ENCODE peak calls at places on chromosomes 2 and 18, in six cellular contexts. K is Ammon's horn; E is iPS DF 19.7; C is brain microvascular endothelial cell; N is NCI-H187 treated with DMSO at 0.1 percent for 48 hours; Y is stimulated activated CD4-positive, alpha-beta T cell treated with anti-CD3 and anti-CD28 coated beads, Interleukin-1b, Interleukin-23, amount 100 ng/mL, for 4 hours. P is an unnamed sample.

GRCh38 chr2:32865399-32866068 is 81.2 kb upstream of the LTBP1 start:
- DNase-seq in E (no peak), C (peak; percentile 92), Y (no peak), N (no peak), K (peak; percentile 50), P (no peak)

GRCh38 chr18:12092398-12093229 is 1.0 kb upstream of the ANKRD62 start:
- DNase-seq in Y (no peak), N (no peak), C (no peak), E (no peak), K (no peak), P (no peak)

GRCh38 chr2:233593201-233593600 is 24.2 kb upstream of the UGT1A8 start:
- DNase-seq in N (no peak), E (no peak), C (no peak), K (no peak), Y (no peak), P (no peak)

GRCh38 chr2:226358688-226359087 is 440.9 kb downstream of the IRS1 start:
- DNase-seq in K (no peak), N (no peak), E (no peak), Y (no peak), C (no peak), P (no peak)

GRCh38 chr2:44692821-44693220 is 248.7 kb upstream of the SIX3 start:
- DNase-seq in Y (no peak), E (no peak), K (no peak), N (no peak), C (no peak), P (no peak)

GRCh38 chr2:152682663-152683062 is 34.6 kb downstream of the PRPF40A start:
- DNase-seq in K (no peak), E (no peak), N (no peak), Y (no peak), C (no peak), P (no peak)

GRCh38 chr2:28296904-28297303 is 95.8 kb upstream of the FOSL2 start:
- DNase-seq in C (no peak), K (no peak), Y (no peak), N (no peak), E (no peak), P (no peak)

GRCh38 chr18:58400337-58400885 is 228.5 kb downstream of the ALPK2 start:
- DNase-seq in N (no peak), E (no peak), K (no peak), C (no peak), Y (no peak), P (no peak)

GRCh38 chr2:170123593-170123992 is 54.4 kb upstream of the MYO3B start:
- DNase-seq in Y (no peak), K (no peak), E (peak; percentile 38), C (no peak), N (no peak), P (no peak)

GRCh38 chr2:74416721-74417120 is 4.7 kb downstream of the C2orf81 start:
- DNase-seq in E (no peak), K (no peak), Y (no peak), N (no peak), C (no peak), P (no peak)

GRCh38 chr18:31990823-31991222 is 27.8 kb upstream of the RNF125 start:
- DNase-seq in C (no peak), E (no peak), N (no peak), K (peak; percentile 62), Y (no peak), P (no peak)

GRCh38 chr2:69456950-69457445 is 19.8 kb upstream of the NFU1 start:
- DNase-seq in K (no peak), Y (no peak), C (no peak), N (no peak), E (no peak), P (no peak)

GRCh38 chr18:27717816-27718215 is 459.1 kb downstream of the CDH2 start:
- DNase-seq in E (peak; percentile 61), C (no peak), K (no peak), N (no peak), Y (no peak), P (no peak)

GRCh38 chr18:7038330-7038846 is 79.2 kb downstream of the LAMA1 start:
- DNase-seq in C (peak; percentile 99), E (peak; percentile 25), N (peak; percentile 2), K (peak; percentile 51), Y (no peak), P (no peak)

GRCh38 chr18:65429601-65430000 is 321.2 kb upstream of the CDH7 start:
- DNase-seq in Y (no peak), N (no peak), E (no peak), C (no peak), K (no peak), P (no peak)

GRCh38 chr18:23588836-23589560 is 2.7 kb upstream of the NPC1 start:
- DNase-seq in K (no peak), N (no peak), C (no peak), Y (no peak), E (no peak), P (no peak)

GRCh38 chr18:50193796-50194622 is 938 bp downstream of the MYO5B start:
- DNase-seq in K (no peak), E (no peak), N (no peak), Y (no peak), C (no peak), P (no peak)

GRCh38 chr2:153871231-153872221 is at the start of gene GALNT13:
- DNase-seq in C (no peak), K (peak; percentile 95), N (peak; percentile 3), Y (no peak), E (peak; percentile 84), P (peak; percentile 83)

GRCh38 chr18:33440011-33440383 is 524 bp downstream of the CCDC178 start:
- DNase-seq in K (peak; percentile 69), E (peak; percentile 35), Y (no peak), N (no peak), C (peak; percentile 42), P (no peak)

GRCh38 chr2:200086911-200087310 is 131.5 kb downstream of the MAIP1 start:
- DNase-seq in K (no peak), C (no peak), Y (no peak), N (no peak), E (no peak), P (no peak)

GRCh38 chr2:221571391-221572179 is 519 bp downstream of the EPHA4 start:
- DNase-seq in Y (peak; percentile 14), K (no peak), E (no peak), C (peak; percentile 32), N (no peak), P (no peak)

GRCh38 chr2:203861607-203862006 is 6.0 kb upstream of the CTLA4 start:
- DNase-seq in N (no peak), C (no peak), K (no peak), Y (no peak), E (no peak), P (no peak)

GRCh38 chr18:31206787-31207381 is 44.2 kb upstream of the DSC1 start:
- DNase-seq in N (peak; percentile 95), E (no peak), Y (no peak), K (no peak), C (peak; percentile 33), P (no peak)

GRCh38 chr2:236535024-236535423 is 34.6 kb upstream of the ACKR3 start:
- DNase-seq in E (no peak), Y (no peak), N (no peak), K (no peak), C (peak; percentile 96), P (no peak)

GRCh38 chr2:203835867-203836800 is 31.4 kb upstream of the CTLA4 start:
- DNase-seq in E (no peak), N (no peak), C (no peak), Y (no peak), K (no peak), P (no peak)

GRCh38 chr2:232458051-232458660 is 2.2 kb downstream of the ALPI start:
- DNase-seq in C (no peak), Y (no peak), E (no peak), N (no peak), K (no peak), P (no peak)

GRCh38 chr18:3605562-3606443 is 155.8 kb downstream of the TGIF1 start:
- DNase-seq in E (no peak), C (peak; percentile 39), N (no peak), K (peak; percentile 35), Y (no peak), P (no peak)